ENCODE peak calls at places on chromosomes 12 and 14, in seven cellular contexts. One of them, this sample, is unnamed.

GRCh38 chr12:123029550-123029949 is 49.1 kb downstream of the ARL6IP4 start:
- DNase-seq in choroid plexus epithelial cell: no peak
- DNase-seq in HAP-1: no peak
- DNase-seq in lower leg skin: no peak
- DNase-seq in CD4-positive, CD25-positive, alpha-beta regulatory T cell: no peak
- DNase-seq in small intestine: no peak
- DNase-seq in GM12865: no peak
- DNase-seq in this sample: no peak

GRCh38 chr12:48810817-48811453 is 7.4 kb upstream of the CACNB3 start:
- DNase-seq in choroid plexus epithelial cell: peak
- DNase-seq in HAP-1: no peak
- DNase-seq in lower leg skin: no peak
- DNase-seq in CD4-positive, CD25-positive, alpha-beta regulatory T cell: no peak
- DNase-seq in small intestine: peak
- DNase-seq in GM12865: no peak
- DNase-seq in this sample: no peak

GRCh38 chr12:12553208-12553785 is 9.4 kb downstream of the DUSP16 start:
- DNase-seq in choroid plexus epithelial cell: no peak
- DNase-seq in HAP-1: no peak
- DNase-seq in lower leg skin: no peak
- DNase-seq in CD4-positive, CD25-positive, alpha-beta regulatory T cell: no peak
- DNase-seq in small intestine: no peak
- DNase-seq in GM12865: no peak
- DNase-seq in this sample: no peak

GRCh38 chr12:124851344-124851743 is 12.3 kb downstream of the SCARB1 start:
- DNase-seq in choroid plexus epithelial cell: no peak
- DNase-seq in HAP-1: no peak
- DNase-seq in lower leg skin: no peak
- DNase-seq in CD4-positive, CD25-positive, alpha-beta regulatory T cell: no peak
- DNase-seq in small intestine: peak
- DNase-seq in GM12865: no peak
- DNase-seq in this sample: no peak

GRCh38 chr14:67517083-67517482 is 16.0 kb upstream of the PLEKHH1 start:
- DNase-seq in choroid plexus epithelial cell: peak
- DNase-seq in HAP-1: no peak
- DNase-seq in lower leg skin: no peak
- DNase-seq in CD4-positive, CD25-positive, alpha-beta regulatory T cell: no peak
- DNase-seq in small intestine: peak
- DNase-seq in GM12865: no peak
- DNase-seq in this sample: no peak

GRCh38 chr12:57461904-57462306 is 2.3 kb downstream of the GLI1 start:
- DNase-seq in choroid plexus epithelial cell: no peak
- DNase-seq in HAP-1: peak
- DNase-seq in lower leg skin: no peak
- DNase-seq in CD4-positive, CD25-positive, alpha-beta regulatory T cell: no peak
- DNase-seq in small intestine: no peak
- DNase-seq in GM12865: no peak
- DNase-seq in this sample: no peak

GRCh38 chr12:124545508-124546418 is 21.6 kb downstream of the NCOR2 start:
- DNase-seq in choroid plexus epithelial cell: peak
- DNase-seq in HAP-1: no peak
- DNase-seq in lower leg skin: no peak
- DNase-seq in CD4-positive, CD25-positive, alpha-beta regulatory T cell: no peak
- DNase-seq in small intestine: no peak
- DNase-seq in GM12865: peak
- DNase-seq in this sample: no peak

GRCh38 chr12:70045036-70045435 is 198.2 kb upstream of the CNOT2 start:
- DNase-seq in choroid plexus epithelial cell: peak
- DNase-seq in HAP-1: no peak
- DNase-seq in lower leg skin: no peak
- DNase-seq in CD4-positive, CD25-positive, alpha-beta regulatory T cell: no peak
- DNase-seq in small intestine: no peak
- DNase-seq in GM12865: no peak
- DNase-seq in this sample: no peak

GRCh38 chr12:102486153-102486552 is 5.8 kb upstream of the IGF1 start:
- DNase-seq in choroid plexus epithelial cell: no peak
- DNase-seq in HAP-1: no peak
- DNase-seq in lower leg skin: no peak
- DNase-seq in CD4-positive, CD25-positive, alpha-beta regulatory T cell: no peak
- DNase-seq in small intestine: no peak
- DNase-seq in GM12865: no peak
- DNase-seq in this sample: no peak

GRCh38 chr14:99133563-99134332 is 138.2 kb downstream of the BCL11B start:
- DNase-seq in choroid plexus epithelial cell: no peak
- DNase-seq in HAP-1: no peak
- DNase-seq in lower leg skin: peak
- DNase-seq in CD4-positive, CD25-positive, alpha-beta regulatory T cell: no peak
- DNase-seq in small intestine: no peak
- DNase-seq in GM12865: no peak
- DNase-seq in this sample: no peak

GRCh38 chr12:132263061-132263360 is 66.4 kb downstream of the GALNT9 start:
- DNase-seq in choroid plexus epithelial cell: peak
- DNase-seq in HAP-1: no peak
- DNase-seq in lower leg skin: no peak
- DNase-seq in CD4-positive, CD25-positive, alpha-beta regulatory T cell: no peak
- DNase-seq in small intestine: no peak
- DNase-seq in GM12865: no peak
- DNase-seq in this sample: no peak

GRCh38 chr12:65121049-65121955 is at the start of gene WIF1:
- DNase-seq in choroid plexus epithelial cell: no peak
- DNase-seq in HAP-1: no peak
- DNase-seq in lower leg skin: peak
- DNase-seq in CD4-positive, CD25-positive, alpha-beta regulatory T cell: no peak
- DNase-seq in small intestine: peak
- DNase-seq in GM12865: peak
- DNase-seq in this sample: no peak

GRCh38 chr12:100672075-100672592 is 98.7 kb downstream of the GAS2L3 start:
- DNase-seq in choroid plexus epithelial cell: peak
- DNase-seq in HAP-1: peak
- DNase-seq in lower leg skin: no peak
- DNase-seq in CD4-positive, CD25-positive, alpha-beta regulatory T cell: no peak
- DNase-seq in small intestine: no peak
- DNase-seq in GM12865: peak
- DNase-seq in this sample: no peak

GRCh38 chr14:104289485-104289884 is 151.1 kb downstream of the KIF26A start:
- DNase-seq in choroid plexus epithelial cell: no peak
- DNase-seq in HAP-1: no peak
- DNase-seq in lower leg skin: no peak
- DNase-seq in CD4-positive, CD25-positive, alpha-beta regulatory T cell: no peak
- DNase-seq in small intestine: no peak
- DNase-seq in GM12865: no peak
- DNase-seq in this sample: no peak

DNA sequence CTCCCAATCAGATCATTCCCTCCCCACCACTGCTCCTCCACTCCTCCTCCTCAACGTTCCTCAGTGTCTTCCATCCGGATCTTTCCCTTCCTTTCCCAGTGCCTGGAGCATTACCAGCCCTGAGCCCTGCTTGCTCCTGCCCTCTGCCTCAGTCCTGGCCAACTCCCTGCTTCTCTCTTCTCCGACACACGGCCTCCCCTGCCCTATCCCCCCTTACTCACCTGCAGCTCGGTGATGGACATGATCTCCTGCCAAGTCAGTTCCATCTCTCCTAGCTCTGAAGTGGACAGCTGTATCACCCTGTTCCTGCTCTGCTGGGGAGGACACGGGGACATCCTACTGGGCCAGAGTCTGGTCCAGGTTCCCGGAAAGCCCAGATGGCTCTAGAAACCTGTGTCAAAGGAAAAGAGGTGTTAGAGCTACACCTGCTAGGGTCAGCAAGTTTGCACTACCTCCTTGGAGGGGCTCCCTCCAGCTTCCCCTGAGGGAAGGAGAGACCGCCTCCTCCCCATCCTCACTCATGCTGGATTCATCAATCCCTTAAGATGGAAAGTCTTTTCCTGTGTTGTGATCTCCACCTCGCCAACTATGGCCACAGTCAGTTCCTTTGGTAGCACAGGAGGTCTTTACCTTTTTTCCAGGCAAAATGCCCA is 5.8 kb downstream of the NFE2 start:
- DNase-seq in choroid plexus epithelial cell: no peak
- DNase-seq in HAP-1: no peak
- DNase-seq in lower leg skin: peak
- DNase-seq in CD4-positive, CD25-positive, alpha-beta regulatory T cell: no peak
- DNase-seq in small intestine: no peak
- DNase-seq in GM12865: no peak
- DNase-seq in this sample: no peak
- H3K4me3 ChIP-seq in choroid plexus epithelial cell: no peak
- H3K4me3 ChIP-seq in HAP-1: no peak
- H3K4me3 ChIP-seq in lower leg skin: no peak
- H3K4me3 ChIP-seq in CD4-positive, CD25-positive, alpha-beta regulatory T cell: no peak
- H3K4me3 ChIP-seq in small intestine: no peak
- H3K4me3 ChIP-seq in GM12865: no peak
- H3K4me3 ChIP-seq in this sample: no peak

DNA sequence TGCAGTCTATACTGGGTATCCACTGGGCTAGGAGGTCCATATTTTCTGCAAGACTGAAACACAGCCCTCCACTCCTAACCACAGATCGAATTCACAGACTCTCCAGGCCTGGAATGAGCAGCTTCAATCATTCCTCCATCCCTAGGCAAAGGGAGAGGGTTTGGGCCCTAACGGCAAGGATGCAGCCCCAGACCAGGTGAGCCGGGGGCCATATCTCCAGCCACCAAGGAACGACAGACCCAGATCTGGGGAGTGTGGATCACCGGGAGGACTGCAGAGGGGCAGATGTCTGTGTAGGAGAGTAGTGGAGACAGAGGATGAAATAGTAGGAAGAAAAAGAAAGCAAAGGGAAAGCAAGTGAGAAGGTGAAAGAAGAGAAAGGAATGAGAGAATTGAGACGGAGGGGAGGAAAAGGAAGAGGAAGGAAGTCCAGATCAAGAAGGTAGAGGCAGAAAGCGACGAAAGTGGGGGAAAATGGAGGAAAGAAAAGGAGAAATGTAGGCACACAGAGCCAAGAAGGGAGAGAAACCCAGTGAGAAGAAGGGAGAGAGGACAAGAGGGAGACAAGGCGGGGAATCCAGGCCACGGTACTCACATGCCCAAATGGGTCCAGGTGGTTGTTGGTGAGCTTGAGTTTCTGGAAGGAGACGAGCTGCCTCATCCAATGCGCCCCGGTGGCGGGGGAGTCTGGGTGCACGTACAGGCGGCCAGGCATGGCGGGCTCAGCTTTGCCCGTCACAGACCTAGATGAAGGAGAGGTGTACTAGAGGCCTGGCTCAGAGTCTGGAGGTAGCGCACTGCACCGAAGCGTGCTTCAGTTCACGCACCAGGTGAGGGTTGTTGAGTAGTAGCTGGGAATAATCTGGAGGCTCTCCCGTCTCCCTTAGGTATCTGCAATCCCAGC is 7.7 kb downstream of the TBX5 start:
- DNase-seq in choroid plexus epithelial cell: no peak
- DNase-seq in HAP-1: no peak
- DNase-seq in lower leg skin: no peak
- DNase-seq in CD4-positive, CD25-positive, alpha-beta regulatory T cell: no peak
- DNase-seq in small intestine: no peak
- DNase-seq in GM12865: no peak
- DNase-seq in this sample: no peak
- H3K4me3 ChIP-seq in choroid plexus epithelial cell: no peak
- H3K4me3 ChIP-seq in HAP-1: no peak
- H3K4me3 ChIP-seq in lower leg skin: no peak
- H3K4me3 ChIP-seq in CD4-positive, CD25-positive, alpha-beta regulatory T cell: no peak
- H3K4me3 ChIP-seq in small intestine: no peak
- H3K4me3 ChIP-seq in GM12865: no peak
- H3K4me3 ChIP-seq in this sample: no peak

GRCh38 chr12:95805864-95806669 is 15.5 kb upstream of the NTN4 start:
- DNase-seq in choroid plexus epithelial cell: peak
- DNase-seq in HAP-1: no peak
- DNase-seq in lower leg skin: no peak
- DNase-seq in CD4-positive, CD25-positive, alpha-beta regulatory T cell: no peak
- DNase-seq in small intestine: no peak
- DNase-seq in GM12865: no peak
- DNase-seq in this sample: peak
- H3K4me3 ChIP-seq in choroid plexus epithelial cell: no peak
- H3K4me3 ChIP-seq in HAP-1: no peak
- H3K4me3 ChIP-seq in lower leg skin: no peak
- H3K4me3 ChIP-seq in CD4-positive, CD25-positive, alpha-beta regulatory T cell: no peak
- H3K4me3 ChIP-seq in small intestine: no peak
- H3K4me3 ChIP-seq in GM12865: no peak
- H3K4me3 ChIP-seq in this sample: no peak

GRCh38 chr12:66836623-66837310 is 157.9 kb upstream of the GRIP1 start:
- DNase-seq in choroid plexus epithelial cell: no peak
- DNase-seq in HAP-1: no peak
- DNase-seq in lower leg skin: no peak
- DNase-seq in CD4-positive, CD25-positive, alpha-beta regulatory T cell: no peak
- DNase-seq in small intestine: no peak
- DNase-seq in GM12865: no peak
- DNase-seq in this sample: no peak

GRCh38 chr12:66832997-66833396 is 154.1 kb upstream of the GRIP1 start:
- DNase-seq in choroid plexus epithelial cell: no peak
- DNase-seq in HAP-1: no peak
- DNase-seq in lower leg skin: no peak
- DNase-seq in CD4-positive, CD25-positive, alpha-beta regulatory T cell: no peak
- DNase-seq in small intestine: peak
- DNase-seq in GM12865: no peak
- DNase-seq in this sample: no peak

GRCh38 chr12:66831495-66831894 is 152.6 kb upstream of the GRIP1 start:
- DNase-seq in choroid plexus epithelial cell: no peak
- DNase-seq in HAP-1: no peak
- DNase-seq in lower leg skin: no peak
- DNase-seq in CD4-positive, CD25-positive, alpha-beta regulatory T cell: no peak
- DNase-seq in small intestine: no peak
- DNase-seq in GM12865: no peak
- DNase-seq in this sample: no peak

GRCh38 chr12:66837311-66837627 is 158.4 kb upstream of the GRIP1 start:
- DNase-seq in choroid plexus epithelial cell: no peak
- DNase-seq in HAP-1: no peak
- DNase-seq in lower leg skin: no peak
- DNase-seq in CD4-positive, CD25-positive, alpha-beta regulatory T cell: no peak
- DNase-seq in small intestine: no peak
- DNase-seq in GM12865: no peak
- DNase-seq in this sample: no peak
- H3K4me3 ChIP-seq in choroid plexus epithelial cell: no peak
- H3K4me3 ChIP-seq in HAP-1: no peak
- H3K4me3 ChIP-seq in lower leg skin: no peak
- H3K4me3 ChIP-seq in CD4-positive, CD25-positive, alpha-beta regulatory T cell: no peak
- H3K4me3 ChIP-seq in small intestine: no peak
- H3K4me3 ChIP-seq in GM12865: no peak
- H3K4me3 ChIP-seq in this sample: no peak

This sample was measured in effector memory CD4-positive, alpha-beta T cell.